ENCODE peak calls at places on chromosomes 4 and X, in five cellular contexts. T is mesendoderm, G is IMR-90, B is neuronal stem cell, E is mesenchymal stem cell. S is an unnamed sample.

GRCh38 chrX:108131471-108131870 is 39.9 kb downstream of the ATG4A start:
- DNase-seq in T (peak), G (peak), B (no peak), E (no peak), S (no peak)

GRCh38 chr4:3701271-3702083 is 64.7 kb upstream of the ADRA2C start:
- DNase-seq in T (no peak), G (no peak), B (no peak), E (no peak), S (no peak)

GRCh38 chr4:137032242-137032641 is 500.1 kb downstream of the PCDH18 start:
- DNase-seq in T (no peak), G (no peak), B (no peak), E (no peak), S (no peak)

GRCh38 chrX:139881572-139881971 is 51.3 kb downstream of the ATP11C start:
- DNase-seq in T (no peak), G (peak), B (no peak), E (peak), S (no peak)

GRCh38 chrX:135009057-135009605 is 13.2 kb downstream of the RTL8B start:
- DNase-seq in T (no peak), G (no peak), B (no peak), E (no peak), S (no peak)

GRCh38 chr4:41320278-41320677 is 63.5 kb downstream of the UCHL1 start:
- DNase-seq in T (no peak), G (no peak), B (no peak), E (no peak), S (no peak)

GRCh38 chrX:40468033-40468979 is 112.5 kb upstream of the ATP6AP2 start:
- DNase-seq in T (peak), G (peak), B (no peak), E (peak), S (peak)

GRCh38 chr4:123356914-123357313 is 39.7 kb upstream of the SPRY1 start:
- DNase-seq in T (no peak), G (no peak), B (no peak), E (peak), S (no peak)

GRCh38 chrX:126799059-126799458 is 20.5 kb upstream of the PRR32 start:
- DNase-seq in T (no peak), G (no peak), B (no peak), E (no peak), S (no peak)

GRCh38 chrX:134717698-134718328 is 59.5 kb upstream of the PLAC1 start:
- DNase-seq in T (no peak), G (peak), B (no peak), E (no peak), S (no peak)

GRCh38 chr4:144646523-144647094 is 653 bp downstream of the HHIP start:
- DNase-seq in T (peak), G (no peak), B (no peak), E (peak), S (peak)

GRCh38 chr4:61201562-61202099 is 1.5 kb downstream of the ADGRL3 start:
- DNase-seq in T (peak), G (no peak), B (no peak), E (peak), S (no peak)

GRCh38 chrX:37976153-37976552 is 30.2 kb upstream of the SYTL5 start:
- DNase-seq in T (no peak), G (peak), B (no peak), E (peak), S (no peak)

GRCh38 chr4:105569014-105569850 is 16.8 kb downstream of the ARHGEF38 start:
- DNase-seq in T (no peak), G (no peak), B (no peak), E (no peak), S (no peak)
- H3K23ac ChIP-seq in T (no peak), G (no peak), B (no peak), E (no peak), S (no peak)

GRCh38 chr4:158250321-158250720 is 40.0 kb downstream of the TMEM144 start:
- DNase-seq in T (no peak), G (no peak), B (no peak), E (no peak), S (no peak)
- H3K23ac ChIP-seq in T (no peak), G (no peak), B (no peak), E (no peak), S (no peak)

DNA sequence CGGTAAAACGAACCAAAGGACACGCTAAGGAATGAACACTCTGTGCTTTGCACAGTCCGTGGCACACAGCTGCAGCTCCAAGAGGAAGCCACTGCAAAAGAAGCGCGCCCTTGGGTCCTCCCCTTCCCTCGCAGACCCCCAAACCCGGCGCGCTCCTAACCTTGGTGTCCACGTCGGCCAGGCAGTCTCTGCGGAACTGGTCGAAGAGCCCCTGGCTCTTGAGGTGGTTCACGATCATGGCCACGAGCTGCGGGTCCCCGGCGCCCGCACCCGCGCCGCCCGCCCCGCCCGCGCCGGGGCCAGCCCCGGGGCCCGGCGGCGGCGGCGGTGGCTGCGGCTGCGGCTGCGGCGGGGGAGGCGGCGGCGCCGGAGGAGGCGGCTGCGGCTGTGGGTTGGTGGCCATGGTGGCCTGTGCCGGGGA is 330 bp downstream of the BOD1L1 start:
- DNase-seq in T (peak), G (no peak), B (peak), E (peak), S (peak)
- H3K23ac ChIP-seq in T (no peak), G (peak), B (peak), E (peak), S (no peak)

GRCh38 chrX:119828446-119828845 is 24.3 kb downstream of the UPF3B start:
- DNase-seq in T (no peak), G (no peak), B (no peak), E (no peak), S (no peak)
- H3K23ac ChIP-seq in T (no peak), G (no peak), B (no peak), E (no peak), S (no peak)

DNA sequence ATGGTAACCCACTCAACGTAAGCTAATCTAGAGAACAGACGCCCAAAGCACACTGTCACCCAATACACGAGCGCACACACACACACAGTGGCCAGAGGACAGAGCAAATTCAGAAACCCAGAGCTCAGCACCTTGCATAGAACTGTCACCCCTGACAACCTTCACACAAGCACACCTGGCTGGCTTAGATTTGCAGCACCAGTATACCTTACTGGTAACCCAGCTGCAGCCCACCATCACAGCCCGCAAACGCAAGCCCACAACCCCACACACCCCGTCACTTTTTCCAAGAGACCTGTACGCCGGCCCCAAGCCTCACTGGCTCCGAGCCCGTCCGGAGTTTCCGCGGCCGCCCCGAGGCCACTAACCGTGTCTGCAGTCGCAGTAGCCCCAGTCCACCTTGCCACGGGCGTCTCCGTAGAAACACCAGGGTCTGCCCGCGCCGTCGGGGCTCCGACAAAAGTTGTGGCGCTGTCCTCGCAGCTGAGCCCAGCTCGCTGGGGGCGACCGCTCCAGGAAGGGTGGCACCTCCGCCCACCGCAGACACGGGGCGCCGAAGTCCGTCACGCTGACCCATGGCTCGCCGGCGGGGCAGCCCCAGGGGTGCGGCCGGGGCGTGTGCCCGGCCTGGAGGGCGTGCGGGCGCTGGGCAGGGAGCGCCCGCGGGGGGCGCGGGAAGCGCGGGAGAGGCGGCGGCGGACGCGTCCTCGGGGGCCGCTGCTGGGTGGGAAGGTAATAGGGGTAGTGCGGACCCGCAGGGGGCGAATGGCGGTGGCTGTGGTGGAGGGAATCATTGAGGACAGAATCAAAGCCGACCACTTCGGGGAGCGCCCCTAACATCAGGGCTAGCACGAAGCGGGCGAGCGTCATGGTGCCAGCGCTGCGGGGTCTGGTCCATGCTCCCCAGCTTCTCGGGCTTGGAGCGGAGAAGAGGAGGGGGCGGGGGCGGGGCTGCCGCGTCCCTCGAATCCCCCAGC is 664 bp downstream of the PRSS12 start:
- DNase-seq in T (peak), G (peak), B (peak), E (peak), S (peak)
- H3K23ac ChIP-seq in T (peak), G (peak), B (peak), E (peak), S (no peak)

DNA sequence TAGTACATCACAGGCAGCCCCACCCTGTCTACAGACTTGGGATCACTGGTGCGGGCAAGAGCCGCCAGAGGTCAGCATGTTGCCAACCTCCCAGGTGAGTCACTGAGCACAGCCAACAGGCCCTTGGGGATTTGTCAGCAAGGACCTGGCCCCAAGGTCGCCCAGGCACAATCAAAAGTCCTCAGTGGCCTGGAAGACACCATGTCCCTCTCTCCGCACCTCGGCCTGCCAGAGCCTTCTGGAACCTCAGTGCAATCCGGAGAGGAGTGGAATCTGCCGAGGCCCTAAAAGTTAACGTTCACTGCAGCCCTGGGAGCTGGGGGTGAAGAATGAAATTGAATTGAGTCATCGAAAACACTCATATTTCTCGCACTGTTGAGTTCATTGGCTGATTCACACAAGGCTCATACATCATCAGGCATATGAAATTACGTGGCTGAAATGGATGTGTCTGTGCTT is 74.3 kb downstream of the WFS1 start:
- DNase-seq in T (peak), G (peak), B (no peak), E (no peak), S (peak)
- H3K23ac ChIP-seq in T (no peak), G (no peak), B (no peak), E (no peak), S (no peak)

GRCh38 chr4:52628543-52628942 is 30.6 kb downstream of the USP46 start:
- DNase-seq in T (no peak), G (no peak), B (no peak), E (no peak), S (no peak)

GRCh38 chr4:52633846-52634245 is 25.3 kb downstream of the USP46 start:
- DNase-seq in T (no peak), G (no peak), B (no peak), E (no peak), S (no peak)

GRCh38 chr4:52622564-52622963 is 36.5 kb downstream of the USP46 start:
- DNase-seq in T (no peak), G (no peak), B (no peak), E (no peak), S (no peak)

GRCh38 chr4:52628974-52629373 is 30.1 kb downstream of the USP46 start:
- DNase-seq in T (no peak), G (no peak), B (no peak), E (no peak), S (no peak)

DNA sequence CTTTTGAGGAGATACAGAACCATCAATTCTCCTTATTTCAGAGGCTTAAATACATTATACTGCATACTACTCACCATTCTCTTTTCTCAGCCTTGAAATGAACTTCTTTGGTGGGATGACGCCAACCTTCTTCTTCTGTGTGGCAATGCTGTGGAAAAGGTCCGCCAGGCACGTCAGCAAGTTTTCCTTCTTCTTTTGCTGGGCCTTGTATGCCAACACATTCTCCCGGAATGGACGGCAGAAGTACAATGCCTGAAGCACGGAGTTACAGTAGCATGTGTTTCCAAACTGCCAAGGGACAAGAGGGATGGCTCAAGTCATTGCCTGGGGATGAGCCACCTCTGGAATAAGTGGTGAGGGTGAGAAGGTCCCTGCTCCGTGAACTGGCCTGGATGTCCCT is 31.2 kb downstream of the USP46 start:
- DNase-seq in T (no peak), G (no peak), B (no peak), E (no peak), S (no peak)
- H3K23ac ChIP-seq in T (no peak), G (no peak), B (no peak), E (no peak), S (no peak)

GRCh38 chr4:172838108-172838507 is 330.5 kb upstream of the GALNT7 start:
- DNase-seq in T (no peak), G (no peak), B (no peak), E (no peak), S (peak)
- H3K23ac ChIP-seq in T (no peak), G (no peak), B (no peak), E (no peak), S (no peak)

DNA sequence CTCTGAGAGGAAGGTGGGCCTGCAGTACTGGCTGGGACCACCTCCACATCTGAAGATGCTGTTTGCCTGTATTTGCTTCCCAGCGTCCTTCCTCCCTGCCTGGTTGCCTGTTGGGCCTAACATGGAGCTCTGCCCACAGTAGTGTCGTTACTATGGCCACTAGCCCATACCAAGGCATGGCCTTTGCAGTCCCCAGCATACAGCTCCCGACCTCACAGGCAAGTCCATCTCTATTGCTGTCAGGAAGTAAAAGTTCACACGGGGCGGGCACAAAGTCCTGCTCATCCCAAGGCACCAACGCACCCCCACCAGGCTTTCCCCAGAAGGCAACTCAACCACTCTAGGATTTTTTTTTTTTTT is 71.6 kb downstream of the MAML3 start:
- DNase-seq in T (no peak), G (no peak), B (no peak), E (no peak), S (no peak)
- H3K23ac ChIP-seq in T (no peak), G (peak), B (no peak), E (no peak), S (no peak)

GRCh38 chr4:182809417-182810102 is 107.6 kb downstream of the DCTD start:
- DNase-seq in T (peak), G (no peak), B (no peak), E (no peak), S (no peak)
- H3K23ac ChIP-seq in T (no peak), G (no peak), B (peak), E (no peak), S (no peak)